ENCODE peak calls at places on chromosomes 4 and X, in eight cellular contexts. D, J, X, S, V, E, I and K are unnamed samples.
A peak's percentile ranks its signal among the peaks of the same experiment; 100 is the strongest.

GRCh38 chr4:7193040-7193958 is 961 bp downstream of the SORCS2 start:
- DNase-seq in D (no peak), J (peak; percentile 74), X (no peak), S (peak; percentile 86), V (peak; percentile 17), E (no peak), I (peak; percentile 69), K (no peak)

GRCh38 chrX:102765217-102765616 is 44.7 kb downstream of the GPRASP3 start:
- DNase-seq in D (peak; percentile 4), J (no peak), X (no peak), S (no peak), V (peak; percentile 4), E (no peak), I (no peak), K (no peak)

GRCh38 chr4:152536545-152537182 is 772 bp upstream of the FBXW7 start:
- DNase-seq in D (peak; percentile 33), J (peak; percentile 28), X (no peak), S (no peak), V (peak; percentile 44), E (peak; percentile 28), I (no peak), K (peak; percentile 50)

GRCh38 chr4:183788308-183788707 is 116.8 kb upstream of the STOX2 start:
- DNase-seq in D (no peak), J (no peak), X (no peak), S (no peak), V (no peak), E (no peak), I (no peak), K (no peak)

GRCh38 chrX:22060451-22060940 is 28.4 kb downstream of the PHEX start:
- DNase-seq in D (no peak), J (no peak), X (no peak), S (no peak), V (peak; percentile 16), E (no peak), I (no peak), K (no peak)

GRCh38 chr4:102344955-102345794 is at the start of gene SLC39A8:
- DNase-seq in D (peak; percentile 76), J (peak; percentile 87), X (peak; percentile 82), S (peak; percentile 97), V (peak; percentile 89), E (peak; percentile 89), I (peak; percentile 92), K (peak; percentile 41)

GRCh38 chr4:155578726-155579385 is 87.8 kb upstream of the GUCY1A1 start:
- DNase-seq in D (no peak), J (no peak), X (no peak), S (no peak), V (no peak), E (no peak), I (no peak), K (no peak)

GRCh38 chr4:16250665-16251365 is 24.5 kb upstream of the TAPT1 start:
- DNase-seq in D (no peak), J (no peak), X (no peak), S (no peak), V (peak; percentile 65), E (no peak), I (no peak), K (peak; percentile 97)

GRCh38 chr4:140568507-140569306 is at the start of gene UCP1:
- DNase-seq in D (no peak), J (peak; percentile 29), X (peak; percentile 35), S (peak; percentile 88), V (no peak), E (no peak), I (peak; percentile 63), K (peak; percentile 4)

GRCh38 chr4:48102303-48102702 is 31.7 kb downstream of the TXK start:
- DNase-seq in D (no peak), J (no peak), X (no peak), S (no peak), V (no peak), E (no peak), I (no peak), K (no peak)

GRCh38 chr4:69830529-69831269 is 29.2 kb downstream of the SULT1E1 start:
- DNase-seq in D (no peak), J (no peak), X (peak; percentile 47), S (no peak), V (peak; percentile 18), E (no peak), I (no peak), K (peak; percentile 81)

GRCh38 chr4:65918217-65918616 is 247.9 kb upstream of the EPHA5 start:
- DNase-seq in D (no peak), J (no peak), X (no peak), S (no peak), V (no peak), E (no peak), I (no peak), K (no peak)

GRCh38 chr4:149845643-149846208 is 30.1 kb upstream of the IQCM start:
- DNase-seq in D (no peak), J (no peak), X (no peak), S (no peak), V (no peak), E (no peak), I (no peak), K (no peak)

GRCh38 chr4:173924561-173924960 is 358.9 kb downstream of the FBXO8 start:
- DNase-seq in D (no peak), J (no peak), X (no peak), S (no peak), V (no peak), E (no peak), I (no peak), K (no peak)

GRCh38 chr4:96593422-96593821 is 753.5 kb downstream of the PDHA2 start:
- DNase-seq in D (no peak), J (peak; percentile 11), X (peak; percentile 72), S (no peak), V (no peak), E (no peak), I (no peak), K (peak; percentile 23)

GRCh38 chr4:1405249-1405635 is 1.0 kb downstream of the NKX1-1 start:
- DNase-seq in D (no peak), J (no peak), X (no peak), S (peak; percentile 62), V (no peak), E (no peak), I (no peak), K (no peak)

GRCh38 chr4:126955292-126956191 is 677.2 kb upstream of the INTU start:
- DNase-seq in D (no peak), J (no peak), X (no peak), S (peak; percentile 47), V (no peak), E (peak; percentile 64), I (no peak), K (no peak)

DNA sequence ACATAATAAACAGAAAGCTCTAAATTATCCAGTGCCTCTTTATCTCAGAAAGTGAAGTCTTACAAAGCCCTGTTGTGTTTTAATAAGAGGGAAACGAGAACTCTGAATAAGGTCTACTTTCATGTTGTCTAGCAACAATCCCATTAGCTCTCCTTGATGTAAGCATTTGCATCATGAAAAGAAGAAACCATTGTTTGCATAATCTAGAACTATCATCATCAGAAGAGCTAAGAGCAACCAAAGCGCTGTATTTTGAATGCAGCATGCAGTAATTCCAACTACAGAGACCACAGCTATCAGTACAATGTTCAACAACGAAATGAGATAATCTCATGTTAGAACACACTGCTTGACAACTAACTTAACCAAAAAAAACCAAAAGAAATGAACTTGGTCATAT is 257.1 kb downstream of the CAMK2D start:
- DNase-seq in D (no peak), J (no peak), X (no peak), S (no peak), V (no peak), E (no peak), I (no peak), K (no peak)
- TF ChIP-seq EP300 in D (no peak), J (no peak), X (no peak), S (no peak), V (no peak), E (no peak), I (no peak), K (no peak)

GRCh38 chrX:32155044-32155638 is 1056.2 kb downstream of the DMD start:
- DNase-seq in D (no peak), J (no peak), X (no peak), S (no peak), V (no peak), E (no peak), I (no peak), K (no peak)
- TF ChIP-seq EP300 in D (no peak), J (no peak), X (no peak), S (no peak), V (no peak), E (no peak), I (no peak), K (no peak)

GRCh38 chr4:73970945-73971344 is 10.9 kb downstream of the PF4 start:
- DNase-seq in D (no peak), J (no peak), X (no peak), S (no peak), V (no peak), E (no peak), I (no peak), K (no peak)

GRCh38 chr4:73962724-73963123 is 19.1 kb downstream of the PF4 start:
- DNase-seq in D (no peak), J (no peak), X (no peak), S (no peak), V (no peak), E (no peak), I (no peak), K (no peak)

GRCh38 chr4:73970011-73970410 is 11.8 kb downstream of the PF4 start:
- DNase-seq in D (no peak), J (no peak), X (no peak), S (no peak), V (no peak), E (no peak), I (no peak), K (no peak)

GRCh38 chr4:73967891-73968290 is 13.9 kb downstream of the PF4 start:
- DNase-seq in D (no peak), J (no peak), X (no peak), S (no peak), V (no peak), E (no peak), I (no peak), K (no peak)

GRCh38 chr4:73964862-73965611 is 16.8 kb downstream of the PF4 start:
- DNase-seq in D (no peak), J (no peak), X (peak; percentile 64), S (no peak), V (peak; percentile 7), E (no peak), I (no peak), K (peak; percentile 1)
- TF ChIP-seq EP300 in D (no peak), J (no peak), X (no peak), S (no peak), V (no peak), E (no peak), I (no peak), K (no peak)

DNA sequence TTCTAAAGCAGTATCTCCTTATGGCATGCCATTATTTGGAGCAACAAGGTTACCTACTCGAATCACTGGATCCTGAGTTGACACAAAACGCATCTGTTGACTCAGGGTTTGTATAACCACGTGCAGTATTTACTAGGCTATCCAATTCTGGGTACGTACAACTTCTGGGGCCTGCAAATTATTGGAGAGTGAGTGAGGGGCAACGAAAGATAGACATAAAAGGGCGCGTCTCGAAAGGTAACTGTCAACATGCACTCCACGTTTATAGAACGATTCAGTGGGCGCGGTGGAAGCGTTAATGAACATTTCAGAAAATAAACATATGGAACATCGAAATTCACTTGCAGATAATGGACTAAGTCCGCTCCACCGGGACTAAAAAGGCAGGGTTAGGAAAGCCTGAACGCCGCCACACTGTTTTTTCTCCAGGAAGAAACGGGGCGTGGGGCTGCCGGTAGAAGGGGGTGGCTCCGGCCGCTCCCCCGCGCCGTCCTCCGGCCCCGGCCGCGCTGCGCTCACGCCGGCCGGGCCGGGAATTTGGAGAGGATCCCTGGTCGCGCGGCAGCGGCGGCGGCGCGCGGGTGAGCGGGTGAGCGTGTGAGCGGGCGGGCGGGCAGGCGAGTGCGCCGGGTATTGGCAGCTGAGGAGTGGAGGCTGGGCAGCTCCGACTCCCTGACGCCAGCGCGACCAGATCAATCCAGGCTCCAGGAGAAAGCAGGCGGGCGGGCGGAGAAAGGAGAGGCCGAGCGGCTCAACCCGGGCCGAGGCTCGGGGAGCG is at the start of gene SMAD1:
- DNase-seq in D (peak; percentile 66), J (peak; percentile 86), X (peak; percentile 88), S (peak; percentile 96), V (peak; percentile 72), E (peak; percentile 18), I (peak; percentile 83), K (peak; percentile 53)
- TF ChIP-seq EP300 in D (peak; percentile 74), J (no peak), X (no peak), S (no peak), V (no peak), E (no peak), I (no peak), K (no peak)